ENCODE peak calls at places on chromosome 1, in ten cellular contexts. T, H, B, Z, L, W, A, K, E and U are unnamed samples.
A peak's percentile ranks its signal among the peaks of the same experiment; 100 is the strongest.

GRCh38 chr1:178101266-178101630 is 7.3 kb downstream of the RASAL2 start:
- DNase-seq in T (no peak), H (no peak), B (no peak), Z (no peak), L (no peak), W (no peak), A (no peak), K (no peak), E (no peak), U (no peak)

GRCh38 chr1:33575324-33575879 is 103.0 kb downstream of the ZSCAN20 start:
- DNase-seq in T (no peak), H (no peak), B (no peak), Z (peak; percentile 33), L (no peak), W (no peak), A (no peak), K (no peak), E (no peak), U (no peak)

GRCh38 chr1:226546926-226547325 is 1.6 kb upstream of the STUM start:
- DNase-seq in T (no peak), H (no peak), B (no peak), Z (no peak), L (no peak), W (no peak), A (no peak), K (no peak), E (no peak), U (no peak)

GRCh38 chr1:228905579-228905978 is 170.3 kb downstream of the RHOU start:
- DNase-seq in T (no peak), H (no peak), B (no peak), Z (no peak), L (no peak), W (no peak), A (no peak), K (no peak), E (no peak), U (no peak)

GRCh38 chr1:22259581-22260282 is 116.8 kb upstream of the WNT4 start:
- DNase-seq in T (no peak), H (no peak), B (peak; percentile 64), Z (peak; percentile 44), L (no peak), W (no peak), A (no peak), K (no peak), E (no peak), U (no peak)

GRCh38 chr1:75067975-75068374 is 66.2 kb upstream of the LHX8 start:
- DNase-seq in T (no peak), H (no peak), B (no peak), Z (no peak), L (no peak), W (no peak), A (no peak), K (no peak), E (no peak), U (no peak)

GRCh38 chr1:106957795-106958194 is 98.7 kb upstream of the PRMT6 start:
- DNase-seq in T (no peak), H (no peak), B (no peak), Z (no peak), L (no peak), W (no peak), A (no peak), K (peak; percentile 7), E (no peak), U (no peak)

GRCh38 chr1:224579526-224579925 is 36.6 kb upstream of the CNIH3 start:
- DNase-seq in T (no peak), H (peak; percentile 19), B (no peak), Z (no peak), L (peak; percentile 26), W (no peak), A (no peak), K (no peak), E (no peak), U (no peak)

GRCh38 chr1:232462200-232462599 is 167.7 kb downstream of the SIPA1L2 start:
- DNase-seq in T (no peak), H (peak; percentile 9), B (no peak), Z (peak; percentile 45), L (no peak), W (no peak), A (no peak), K (no peak), E (no peak), U (no peak)

GRCh38 chr1:27388337-27389005 is 4.0 kb upstream of the GPR3 start:
- DNase-seq in T (peak; percentile 60), H (peak; percentile 39), B (peak; percentile 85), Z (peak; percentile 72), L (no peak), W (no peak), A (peak; percentile 78), K (peak; percentile 16), E (peak; percentile 69), U (no peak)

GRCh38 chr1:24959623-24959975 is 29.5 kb upstream of the RUNX3 start:
- DNase-seq in T (no peak), H (no peak), B (no peak), Z (no peak), L (no peak), W (no peak), A (no peak), K (no peak), E (no peak), U (no peak)

GRCh38 chr1:79396901-79397300 is 390.4 kb upstream of the ADGRL4 start:
- DNase-seq in T (no peak), H (no peak), B (no peak), Z (no peak), L (no peak), W (no peak), A (no peak), K (no peak), E (no peak), U (no peak)

GRCh38 chr1:204621996-204622395 is 63.5 kb downstream of the LRRN2 start:
- DNase-seq in T (no peak), H (no peak), B (no peak), Z (no peak), L (no peak), W (no peak), A (no peak), K (no peak), E (no peak), U (no peak)

GRCh38 chr1:74465193-74465681 is 47.2 kb downstream of the LRRC53 start:
- DNase-seq in T (no peak), H (no peak), B (no peak), Z (no peak), L (no peak), W (no peak), A (no peak), K (no peak), E (no peak), U (no peak)

GRCh38 chr1:51829058-51829457 is 49.5 kb downstream of the NRDC start:
- DNase-seq in T (no peak), H (no peak), B (no peak), Z (no peak), L (no peak), W (no peak), A (no peak), K (no peak), E (no peak), U (no peak)

GRCh38 chr1:111821121-111821745 is 65.5 kb downstream of the DDX20 start:
- DNase-seq in T (no peak), H (no peak), B (no peak), Z (no peak), L (no peak), W (no peak), A (no peak), K (no peak), E (no peak), U (no peak)

GRCh38 chr1:20405893-20406604 is 80.0 kb downstream of the CAMK2N1 start:
- DNase-seq in T (no peak), H (peak; percentile 78), B (no peak), Z (no peak), L (no peak), W (no peak), A (no peak), K (no peak), E (no peak), U (no peak)